ENCODE peak calls at places on chromosomes 2 and 18, in eight cellular contexts. One of them, this sample, is unnamed.
A peak's percentile ranks its signal among the peaks of the same experiment; 100 is the strongest.

GRCh38 chr2:84375020-84375419 is 84.1 kb downstream of the SUCLG1 start:
- DNase-seq in GM23338: no peak
- DNase-seq in mesenchymal stem cell: no peak
- DNase-seq in PC-9: no peak
- DNase-seq in neuronal stem cell: no peak
- DNase-seq in fibroblast of lung: no peak
- DNase-seq in endothelial cell of umbilical vein: no peak
- DNase-seq in HCT116: no peak
- DNase-seq in this sample: no peak

GRCh38 chr2:43942001-43942400 is 53.8 kb downstream of the LRPPRC start:
- DNase-seq in fibroblast of lung: no peak
- DNase-seq in neuronal stem cell: no peak
- DNase-seq in PC-9: no peak
- DNase-seq in HCT116: no peak
- DNase-seq in mesenchymal stem cell: no peak
- DNase-seq in endothelial cell of umbilical vein: no peak
- DNase-seq in GM23338: peak; percentile 21
- DNase-seq in this sample: no peak

GRCh38 chr2:208638059-208638458 is 231.5 kb downstream of the PTH2R start:
- DNase-seq in mesenchymal stem cell: no peak
- DNase-seq in HCT116: no peak
- DNase-seq in PC-9: peak; percentile 73
- DNase-seq in fibroblast of lung: no peak
- DNase-seq in neuronal stem cell: no peak
- DNase-seq in GM23338: no peak
- DNase-seq in endothelial cell of umbilical vein: no peak
- DNase-seq in this sample: no peak

GRCh38 chr2:85022232-85022631 is 51.3 kb downstream of the KCMF1 start:
- DNase-seq in fibroblast of lung: no peak
- DNase-seq in PC-9: no peak
- DNase-seq in neuronal stem cell: no peak
- DNase-seq in mesenchymal stem cell: no peak
- DNase-seq in GM23338: no peak
- DNase-seq in HCT116: no peak
- DNase-seq in endothelial cell of umbilical vein: no peak
- DNase-seq in this sample: no peak

GRCh38 chr2:183124957-183125255 is 663 bp downstream of the NUP35 start:
- DNase-seq in mesenchymal stem cell: no peak
- DNase-seq in PC-9: no peak
- DNase-seq in HCT116: no peak
- DNase-seq in neuronal stem cell: peak; percentile 2
- DNase-seq in endothelial cell of umbilical vein: no peak
- DNase-seq in GM23338: no peak
- DNase-seq in fibroblast of lung: no peak
- DNase-seq in this sample: no peak

GRCh38 chr18:59616501-59616900 is 80.7 kb downstream of the CCBE1 start:
- DNase-seq in neuronal stem cell: no peak
- DNase-seq in mesenchymal stem cell: no peak
- DNase-seq in GM23338: no peak
- DNase-seq in endothelial cell of umbilical vein: no peak
- DNase-seq in fibroblast of lung: peak; percentile 83
- DNase-seq in HCT116: no peak
- DNase-seq in PC-9: no peak
- DNase-seq in this sample: no peak

GRCh38 chr2:45614871-45615270 is 3.8 kb upstream of the SRBD1 start:
- DNase-seq in fibroblast of lung: no peak
- DNase-seq in GM23338: no peak
- DNase-seq in endothelial cell of umbilical vein: no peak
- DNase-seq in PC-9: no peak
- DNase-seq in HCT116: no peak
- DNase-seq in mesenchymal stem cell: peak; percentile 54
- DNase-seq in neuronal stem cell: no peak
- DNase-seq in this sample: no peak

GRCh38 chr18:77250926-77251729 is 1.5 kb downstream of the GALR1 start:
- DNase-seq in mesenchymal stem cell: no peak
- DNase-seq in HCT116: no peak
- DNase-seq in endothelial cell of umbilical vein: no peak
- DNase-seq in GM23338: peak; percentile 74
- DNase-seq in neuronal stem cell: peak; percentile 38
- DNase-seq in fibroblast of lung: no peak
- DNase-seq in PC-9: no peak
- DNase-seq in this sample: no peak

GRCh38 chr2:226963528-226963927 is 127.7 kb downstream of the RHBDD1 start:
- DNase-seq in neuronal stem cell: no peak
- DNase-seq in fibroblast of lung: peak; percentile 96
- DNase-seq in HCT116: peak; percentile 44
- DNase-seq in GM23338: no peak
- DNase-seq in endothelial cell of umbilical vein: no peak
- DNase-seq in PC-9: no peak
- DNase-seq in mesenchymal stem cell: peak; percentile 36
- DNase-seq in this sample: no peak

GRCh38 chr18:76960528-76961035 is 138.2 kb downstream of the ZNF236 start:
- DNase-seq in GM23338: no peak
- DNase-seq in endothelial cell of umbilical vein: no peak
- DNase-seq in fibroblast of lung: no peak
- DNase-seq in neuronal stem cell: no peak
- DNase-seq in mesenchymal stem cell: no peak
- DNase-seq in HCT116: no peak
- DNase-seq in PC-9: no peak
- DNase-seq in this sample: peak; percentile 84

GRCh38 chr2:137998503-137998902 is 34.2 kb downstream of the HNMT start:
- DNase-seq in GM23338: no peak
- DNase-seq in HCT116: no peak
- DNase-seq in endothelial cell of umbilical vein: no peak
- DNase-seq in mesenchymal stem cell: no peak
- DNase-seq in PC-9: no peak
- DNase-seq in fibroblast of lung: no peak
- DNase-seq in neuronal stem cell: no peak
- DNase-seq in this sample: no peak

GRCh38 chr18:23357992-23358594 is 95.0 kb upstream of the RIOK3 start:
- DNase-seq in GM23338: no peak
- DNase-seq in HCT116: no peak
- DNase-seq in endothelial cell of umbilical vein: peak; percentile 63
- DNase-seq in neuronal stem cell: no peak
- DNase-seq in mesenchymal stem cell: no peak
- DNase-seq in fibroblast of lung: peak; percentile 40
- DNase-seq in PC-9: no peak
- DNase-seq in this sample: no peak

DNA sequence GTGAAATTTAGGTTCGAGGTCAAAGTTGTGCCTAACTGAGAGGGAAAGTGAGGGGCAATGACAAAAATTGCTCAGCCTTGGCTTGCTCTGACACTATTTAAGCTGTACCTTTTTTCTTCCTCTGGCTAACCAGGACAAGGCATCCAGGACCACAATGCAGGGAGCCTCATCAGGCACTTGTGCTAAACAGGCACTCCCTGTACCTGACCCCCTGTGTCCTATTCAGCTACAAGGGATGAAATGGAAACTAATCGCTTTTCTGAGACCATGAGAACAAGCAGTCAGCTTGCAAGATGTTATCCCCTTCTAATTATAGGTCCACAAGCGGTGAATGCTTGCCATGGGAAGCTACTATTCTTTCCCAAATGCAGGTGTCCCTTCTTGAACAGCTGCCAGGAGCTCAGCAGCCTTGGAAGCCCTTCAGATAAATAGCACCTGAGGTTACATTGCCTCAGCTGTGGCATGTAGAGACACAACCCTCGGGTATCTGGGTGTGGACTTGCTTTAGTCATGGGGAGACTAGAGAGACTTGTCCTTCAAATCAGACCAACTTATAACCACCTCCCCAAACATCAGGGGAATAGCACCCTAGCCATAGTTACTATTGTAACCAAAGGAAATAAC is 19.1 kb upstream of the ITGA6 start:
- DNase-seq in fibroblast of lung: peak; percentile 15
- DNase-seq in HCT116: no peak
- DNase-seq in neuronal stem cell: no peak
- DNase-seq in PC-9: peak; percentile 88
- DNase-seq in endothelial cell of umbilical vein: peak; percentile 51
- DNase-seq in GM23338: no peak
- DNase-seq in mesenchymal stem cell: no peak
- DNase-seq in this sample: no peak
- H3K27ac ChIP-seq in fibroblast of lung: no peak overlapping the region
- H3K27ac ChIP-seq in HCT116: no peak overlapping the region
- H3K27ac ChIP-seq in neuronal stem cell: no peak overlapping the region
- H3K27ac ChIP-seq in PC-9: no peak overlapping the region
- H3K27ac ChIP-seq in endothelial cell of umbilical vein: no peak overlapping the region
- H3K27ac ChIP-seq in GM23338: no peak overlapping the region
- H3K27ac ChIP-seq in mesenchymal stem cell: no peak overlapping the region
- H3K27ac ChIP-seq in this sample: no peak overlapping the region

GRCh38 chr2:149070681-149071355 is 32.3 kb downstream of the LYPD6B start:
- DNase-seq in PC-9: peak; percentile 79
- DNase-seq in fibroblast of lung: no peak
- DNase-seq in endothelial cell of umbilical vein: no peak
- DNase-seq in GM23338: no peak
- DNase-seq in mesenchymal stem cell: no peak
- DNase-seq in neuronal stem cell: no peak
- DNase-seq in HCT116: no peak
- DNase-seq in this sample: no peak

GRCh38 chr2:149064365-149064841 is 25.9 kb downstream of the LYPD6B start:
- DNase-seq in PC-9: no peak
- DNase-seq in mesenchymal stem cell: peak; percentile 82
- DNase-seq in HCT116: no peak
- DNase-seq in GM23338: no peak
- DNase-seq in neuronal stem cell: no peak
- DNase-seq in endothelial cell of umbilical vein: peak; percentile 40
- DNase-seq in fibroblast of lung: peak; percentile 16
- DNase-seq in this sample: no peak

GRCh38 chr2:149068996-149069888 is 30.7 kb downstream of the LYPD6B start:
- DNase-seq in fibroblast of lung: peak; percentile 91
- DNase-seq in GM23338: no peak
- DNase-seq in neuronal stem cell: no peak
- DNase-seq in PC-9: peak; percentile 98
- DNase-seq in HCT116: no peak
- DNase-seq in endothelial cell of umbilical vein: peak; percentile 63
- DNase-seq in mesenchymal stem cell: peak; percentile 95
- DNase-seq in this sample: no peak

GRCh38 chr2:149065236-149065635 is 26.7 kb downstream of the LYPD6B start:
- DNase-seq in neuronal stem cell: no peak
- DNase-seq in GM23338: no peak
- DNase-seq in PC-9: no peak
- DNase-seq in HCT116: no peak
- DNase-seq in fibroblast of lung: peak; percentile 56
- DNase-seq in mesenchymal stem cell: peak; percentile 64
- DNase-seq in endothelial cell of umbilical vein: no peak
- DNase-seq in this sample: no peak

DNA sequence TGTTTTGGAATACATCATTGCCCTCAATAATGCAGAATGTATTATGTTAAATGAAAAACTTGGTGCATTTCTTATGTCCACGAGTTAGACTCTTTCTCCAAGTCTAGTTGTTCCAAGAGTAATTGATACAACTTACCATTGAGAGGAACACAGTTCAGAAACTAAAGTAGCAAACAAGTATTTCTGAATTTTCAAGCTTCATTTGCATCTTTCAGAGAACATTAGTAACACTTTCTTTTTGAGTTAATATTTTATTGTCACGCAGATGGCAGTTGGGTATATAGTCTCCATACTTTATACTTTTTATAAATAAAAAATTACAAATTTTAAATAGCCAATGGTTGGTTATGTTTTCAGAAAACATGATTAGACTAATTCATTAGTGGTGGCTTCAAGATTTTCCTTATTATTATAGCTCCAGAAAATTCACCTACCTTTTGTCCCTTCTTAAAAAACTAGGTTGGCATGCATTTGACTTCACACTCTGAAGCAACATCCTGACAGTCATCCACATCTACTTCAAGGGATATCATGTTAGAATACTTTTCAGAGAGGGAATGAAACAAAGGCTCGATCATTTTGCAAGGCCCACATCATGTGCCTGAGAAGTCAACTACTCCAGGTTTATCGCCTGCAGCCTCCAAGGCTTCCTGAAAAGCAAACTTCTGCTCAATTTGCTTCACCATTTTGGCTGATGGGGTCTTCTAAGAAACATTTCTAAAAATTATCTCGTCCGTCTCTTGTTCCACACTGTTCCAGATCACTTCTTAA is 29.9 kb downstream of the LYPD6B start:
- DNase-seq in neuronal stem cell: no peak
- DNase-seq in mesenchymal stem cell: peak; percentile 37
- DNase-seq in endothelial cell of umbilical vein: no peak
- DNase-seq in GM23338: no peak
- DNase-seq in HCT116: no peak
- DNase-seq in PC-9: peak; percentile 66
- DNase-seq in fibroblast of lung: no peak
- DNase-seq in this sample: no peak
- H3K4me2 ChIP-seq in neuronal stem cell: no peak overlapping the region
- H3K4me2 ChIP-seq in mesenchymal stem cell: no peak overlapping the region
- H3K4me2 ChIP-seq in endothelial cell of umbilical vein: no peak overlapping the region
- H3K4me2 ChIP-seq in GM23338: no peak overlapping the region
- H3K4me2 ChIP-seq in HCT116: no peak overlapping the region
- H3K4me2 ChIP-seq in PC-9: peak overlapping the region; percentile 81
- H3K4me2 ChIP-seq in fibroblast of lung: no peak overlapping the region
- H3K4me2 ChIP-seq in this sample: no peak overlapping the region

GRCh38 chr18:61581578-61582204 is 248.5 kb downstream of the CDH20 start:
- DNase-seq in endothelial cell of umbilical vein: peak; percentile 77
- DNase-seq in mesenchymal stem cell: peak; percentile 67
- DNase-seq in GM23338: peak; percentile 88
- DNase-seq in PC-9: no peak
- DNase-seq in HCT116: peak; percentile 22
- DNase-seq in neuronal stem cell: peak; percentile 79
- DNase-seq in fibroblast of lung: peak; percentile 50
- DNase-seq in this sample: peak; percentile 76
- H3K27ac ChIP-seq in endothelial cell of umbilical vein: peak overlapping the region; percentile 25
- H3K27ac ChIP-seq in mesenchymal stem cell: no peak overlapping the region
- H3K27ac ChIP-seq in GM23338: peak overlapping the region; percentile 39
- H3K27ac ChIP-seq in PC-9: no peak overlapping the region
- H3K27ac ChIP-seq in HCT116: no peak overlapping the region
- H3K27ac ChIP-seq in neuronal stem cell: no peak overlapping the region
- H3K27ac ChIP-seq in fibroblast of lung: no peak overlapping the region
- H3K27ac ChIP-seq in this sample: no peak overlapping the region

GRCh38 chr2:221502270-221502973 is 69.7 kb downstream of the EPHA4 start:
- DNase-seq in neuronal stem cell: no peak
- DNase-seq in GM23338: no peak
- DNase-seq in mesenchymal stem cell: peak; percentile 80
- DNase-seq in PC-9: no peak
- DNase-seq in fibroblast of lung: peak; percentile 95
- DNase-seq in HCT116: no peak
- DNase-seq in endothelial cell of umbilical vein: peak; percentile 86
- DNase-seq in this sample: no peak

GRCh38 chr2:221506469-221506868 is 65.6 kb downstream of the EPHA4 start:
- DNase-seq in endothelial cell of umbilical vein: no peak
- DNase-seq in HCT116: no peak
- DNase-seq in neuronal stem cell: no peak
- DNase-seq in PC-9: no peak
- DNase-seq in mesenchymal stem cell: no peak
- DNase-seq in fibroblast of lung: no peak
- DNase-seq in GM23338: no peak
- DNase-seq in this sample: no peak

GRCh38 chr2:221503965-221504364 is 68.1 kb downstream of the EPHA4 start:
- DNase-seq in neuronal stem cell: no peak
- DNase-seq in PC-9: no peak
- DNase-seq in GM23338: no peak
- DNase-seq in HCT116: no peak
- DNase-seq in endothelial cell of umbilical vein: no peak
- DNase-seq in mesenchymal stem cell: no peak
- DNase-seq in fibroblast of lung: no peak
- DNase-seq in this sample: no peak

GRCh38 chr2:221505605-221506004 is 66.5 kb downstream of the EPHA4 start:
- DNase-seq in PC-9: no peak
- DNase-seq in endothelial cell of umbilical vein: no peak
- DNase-seq in HCT116: no peak
- DNase-seq in fibroblast of lung: no peak
- DNase-seq in mesenchymal stem cell: no peak
- DNase-seq in neuronal stem cell: no peak
- DNase-seq in GM23338: no peak
- DNase-seq in this sample: no peak

GRCh38 chr2:221504905-221505304 is 67.2 kb downstream of the EPHA4 start:
- DNase-seq in fibroblast of lung: no peak
- DNase-seq in GM23338: no peak
- DNase-seq in neuronal stem cell: no peak
- DNase-seq in HCT116: no peak
- DNase-seq in PC-9: no peak
- DNase-seq in endothelial cell of umbilical vein: no peak
- DNase-seq in mesenchymal stem cell: no peak
- DNase-seq in this sample: no peak
- H3K4me2 ChIP-seq in fibroblast of lung: no peak overlapping the region
- H3K4me2 ChIP-seq in GM23338: no peak overlapping the region
- H3K4me2 ChIP-seq in neuronal stem cell: no peak overlapping the region
- H3K4me2 ChIP-seq in HCT116: no peak overlapping the region
- H3K4me2 ChIP-seq in PC-9: no peak overlapping the region
- H3K4me2 ChIP-seq in endothelial cell of umbilical vein: no peak overlapping the region
- H3K4me2 ChIP-seq in mesenchymal stem cell: no peak overlapping the region
- H3K4me2 ChIP-seq in this sample: no peak overlapping the region